ENCODE peak calls at places on chromosomes 11 and 22, in four cellular contexts. One of them, this sample, is unnamed.

GRCh38 chr11:93589347-93589746 is 46.2 kb upstream of the SMCO4 start:
- DNase-seq in body of pancreas: no peak
- DNase-seq in sigmoid colon: no peak
- DNase-seq in uterus: no peak
- DNase-seq in this sample: no peak

GRCh38 chr22:21025763-21026755 is 6.3 kb downstream of the SLC7A4 start:
- DNase-seq in body of pancreas: no peak
- DNase-seq in sigmoid colon: no peak
- DNase-seq in uterus: no peak
- DNase-seq in this sample: no peak

GRCh38 chr11:111045874-111046273 is 199.7 kb upstream of the POU2AF2 start:
- DNase-seq in body of pancreas: no peak
- DNase-seq in sigmoid colon: no peak
- DNase-seq in uterus: no peak
- DNase-seq in this sample: no peak

GRCh38 chr22:39773976-39774539 is 119.5 kb downstream of the ENTHD1 start:
- DNase-seq in body of pancreas: no peak
- DNase-seq in sigmoid colon: no peak
- DNase-seq in uterus: no peak
- DNase-seq in this sample: no peak

GRCh38 chr22:42067706-42068350 is 2.8 kb downstream of the NAGA start:
- DNase-seq in body of pancreas: no peak
- DNase-seq in sigmoid colon: no peak
- DNase-seq in uterus: no peak
- DNase-seq in this sample: no peak

GRCh38 chr22:41841085-41841712 is 8.3 kb downstream of the SREBF2 start:
- DNase-seq in body of pancreas: no peak
- DNase-seq in sigmoid colon: no peak
- DNase-seq in uterus: no peak
- DNase-seq in this sample: peak; percentile 55

GRCh38 chr22:38440747-38441350 is 14.2 kb downstream of the KCNJ4 start:
- DNase-seq in body of pancreas: no peak
- DNase-seq in sigmoid colon: no peak
- DNase-seq in uterus: no peak
- DNase-seq in this sample: no peak

GRCh38 chr11:92848578-92848977 is 120.9 kb upstream of the MTNR1B start:
- DNase-seq in body of pancreas: no peak
- DNase-seq in sigmoid colon: no peak
- DNase-seq in uterus: no peak
- DNase-seq in this sample: no peak

GRCh38 chr11:85941380-85941973 is 86.3 kb downstream of the CCDC83 start:
- DNase-seq in body of pancreas: peak; percentile 57
- DNase-seq in sigmoid colon: peak; percentile 77
- DNase-seq in uterus: peak; percentile 48
- DNase-seq in this sample: peak; percentile 66

GRCh38 chr11:59283825-59284772 is 71.4 kb upstream of the MPEG1 start:
- DNase-seq in body of pancreas: peak; percentile 63
- DNase-seq in sigmoid colon: no peak
- DNase-seq in uterus: peak; percentile 38
- DNase-seq in this sample: peak; percentile 23

GRCh38 chr11:7639643-7640025 is 33.7 kb downstream of the CYB5R2 start:
- DNase-seq in body of pancreas: peak; percentile 25
- DNase-seq in sigmoid colon: no peak
- DNase-seq in uterus: no peak
- DNase-seq in this sample: no peak

GRCh38 chr11:61004037-61004641 is 32.7 kb downstream of the CD6 start:
- DNase-seq in body of pancreas: no peak
- DNase-seq in sigmoid colon: no peak
- DNase-seq in uterus: no peak
- DNase-seq in this sample: no peak

GRCh38 chr22:49947296-49947622 is 13.3 kb upstream of the PIM3 start:
- DNase-seq in body of pancreas: no peak
- DNase-seq in sigmoid colon: no peak
- DNase-seq in uterus: no peak
- DNase-seq in this sample: no peak
- TF ChIP-seq POLR2A in body of pancreas: no peak
- TF ChIP-seq POLR2A in sigmoid colon: no peak
- TF ChIP-seq POLR2A in uterus: no peak
- TF ChIP-seq POLR2A in this sample: no peak

DNA sequence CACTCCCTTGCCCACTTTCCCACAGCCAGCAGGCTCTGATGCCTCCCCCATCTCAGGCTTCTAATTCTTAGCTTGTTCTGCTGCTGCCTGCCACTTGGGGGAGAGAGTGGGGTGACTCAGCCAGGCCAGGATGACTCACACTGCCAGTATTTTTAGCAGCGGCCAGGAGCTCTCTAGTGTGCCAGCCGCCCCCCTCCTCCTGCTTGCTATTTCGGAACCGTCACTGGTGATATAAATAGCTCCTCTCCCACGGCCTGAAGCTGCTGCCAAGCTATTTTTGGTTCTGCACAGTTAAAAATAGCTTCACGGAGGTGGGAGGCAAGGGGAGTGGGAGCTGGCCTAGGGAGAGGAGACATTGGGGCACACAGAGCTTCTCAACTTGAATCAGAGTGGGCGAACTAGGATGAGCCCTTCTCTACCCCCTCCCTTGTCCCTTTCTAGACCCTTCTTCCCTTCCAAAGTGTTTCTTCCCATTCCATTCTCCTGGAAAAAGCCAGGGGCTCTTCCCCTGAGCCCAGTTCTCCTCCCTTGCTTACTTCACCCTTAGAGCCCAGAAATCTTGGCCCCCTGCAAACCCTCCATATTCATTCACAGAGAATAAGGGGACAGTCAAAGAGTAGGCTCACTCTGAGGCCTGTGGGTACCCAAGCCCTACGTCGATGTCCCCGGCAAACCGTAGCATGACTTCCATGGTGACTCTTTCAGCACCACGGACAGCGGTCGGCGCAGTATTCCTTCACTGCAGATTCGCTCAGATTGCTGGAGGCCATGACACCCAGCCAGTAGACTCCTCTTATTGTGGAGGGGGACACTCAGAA is 2.5 kb upstream of the NPAS4 start:
- DNase-seq in body of pancreas: peak; percentile 71
- DNase-seq in sigmoid colon: peak; percentile 97
- DNase-seq in uterus: peak; percentile 93
- DNase-seq in this sample: peak; percentile 45
- H3K4me1 ChIP-seq in body of pancreas: peaks cover 8% of the 10 kb centered on the region
- H3K4me1 ChIP-seq in sigmoid colon: no peaks in the 10 kb centered on the region
- H3K4me1 ChIP-seq in uterus: no peaks in the 10 kb centered on the region
- H3K4me1 ChIP-seq in this sample: peaks cover 8% of the 10 kb centered on the region

GRCh38 chr11:518463-519202 is 11.6 kb upstream of the RNH1 start:
- DNase-seq in body of pancreas: peak; percentile 95
- DNase-seq in sigmoid colon: peak; percentile 98
- DNase-seq in uterus: peak; percentile 94
- DNase-seq in this sample: peak; percentile 75
- TF ChIP-seq POLR2A in body of pancreas: peak; percentile 40
- TF ChIP-seq POLR2A in sigmoid colon: no peak
- TF ChIP-seq POLR2A in uterus: peak; percentile 45
- TF ChIP-seq POLR2A in this sample: peak; percentile 38

GRCh38 chr11:73186294-73186850 is 31.7 kb upstream of the P2RY2 start:
- DNase-seq in body of pancreas: no peak
- DNase-seq in sigmoid colon: peak; percentile 32
- DNase-seq in uterus: no peak
- DNase-seq in this sample: no peak
- H3K4me1 ChIP-seq in body of pancreas: peaks cover 11% of the 10 kb centered on the region
- H3K4me1 ChIP-seq in sigmoid colon: no peaks in the 10 kb centered on the region
- H3K4me1 ChIP-seq in uterus: no peaks in the 10 kb centered on the region
- H3K4me1 ChIP-seq in this sample: no peaks in the 10 kb centered on the region

GRCh38 chr11:104462346-104462745 is 298.4 kb upstream of the PDGFD start:
- DNase-seq in body of pancreas: no peak
- DNase-seq in sigmoid colon: no peak
- DNase-seq in uterus: no peak
- DNase-seq in this sample: no peak

DNA sequence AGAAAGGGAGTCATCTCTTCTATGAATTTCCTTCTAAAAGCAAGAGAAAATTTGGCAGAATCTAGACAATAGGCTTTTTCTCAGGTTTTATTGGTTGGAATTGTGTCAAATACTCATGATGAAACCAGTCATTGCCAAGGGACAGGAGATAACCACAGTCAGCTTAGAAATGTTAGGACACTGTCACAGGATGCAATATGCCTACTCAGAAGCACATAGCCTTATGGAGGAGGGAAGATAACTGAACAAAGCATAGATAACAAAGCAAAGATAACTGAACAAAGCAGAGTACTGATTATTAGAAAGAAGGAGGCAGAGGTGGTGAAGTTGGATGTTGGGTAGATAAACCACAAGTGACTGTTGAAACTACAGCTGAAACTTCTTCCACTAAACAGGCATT is 303.5 kb upstream of the PDGFD start:
- DNase-seq in body of pancreas: no peak
- DNase-seq in sigmoid colon: no peak
- DNase-seq in uterus: no peak
- DNase-seq in this sample: no peak
- TF ChIP-seq POLR2A in body of pancreas: no peak
- TF ChIP-seq POLR2A in sigmoid colon: no peak
- TF ChIP-seq POLR2A in uterus: no peak
- TF ChIP-seq POLR2A in this sample: no peak

DNA sequence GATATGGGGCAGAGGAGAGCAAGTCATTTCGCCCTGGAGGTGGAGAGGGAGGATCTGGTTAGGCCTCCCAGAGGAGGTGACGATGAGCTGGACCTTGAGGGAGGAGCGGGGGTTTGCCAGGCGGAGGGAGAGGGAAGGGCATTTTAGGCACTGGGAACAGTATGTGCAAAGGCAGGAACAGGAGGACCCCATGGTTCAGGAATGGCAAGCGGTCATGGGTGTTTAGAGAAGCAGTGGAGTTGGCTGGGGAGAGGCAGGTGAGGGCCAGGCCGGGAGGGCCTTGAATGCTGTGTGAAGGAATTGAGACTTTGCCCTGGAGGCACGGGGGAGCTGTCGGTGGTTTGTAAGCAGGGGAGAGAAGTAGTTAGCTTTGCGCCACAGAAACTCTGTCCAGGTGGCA is 10.3 kb downstream of the PRDM11 start:
- DNase-seq in body of pancreas: no peak
- DNase-seq in sigmoid colon: peak; percentile 53
- DNase-seq in uterus: no peak
- DNase-seq in this sample: no peak
- H3K4me1 ChIP-seq in body of pancreas: peaks cover 28% of the 10 kb centered on the region
- H3K4me1 ChIP-seq in sigmoid colon: no peaks in the 10 kb centered on the region
- H3K4me1 ChIP-seq in uterus: peaks cover 8% of the 10 kb centered on the region
- H3K4me1 ChIP-seq in this sample: peaks cover 28% of the 10 kb centered on the region

DNA sequence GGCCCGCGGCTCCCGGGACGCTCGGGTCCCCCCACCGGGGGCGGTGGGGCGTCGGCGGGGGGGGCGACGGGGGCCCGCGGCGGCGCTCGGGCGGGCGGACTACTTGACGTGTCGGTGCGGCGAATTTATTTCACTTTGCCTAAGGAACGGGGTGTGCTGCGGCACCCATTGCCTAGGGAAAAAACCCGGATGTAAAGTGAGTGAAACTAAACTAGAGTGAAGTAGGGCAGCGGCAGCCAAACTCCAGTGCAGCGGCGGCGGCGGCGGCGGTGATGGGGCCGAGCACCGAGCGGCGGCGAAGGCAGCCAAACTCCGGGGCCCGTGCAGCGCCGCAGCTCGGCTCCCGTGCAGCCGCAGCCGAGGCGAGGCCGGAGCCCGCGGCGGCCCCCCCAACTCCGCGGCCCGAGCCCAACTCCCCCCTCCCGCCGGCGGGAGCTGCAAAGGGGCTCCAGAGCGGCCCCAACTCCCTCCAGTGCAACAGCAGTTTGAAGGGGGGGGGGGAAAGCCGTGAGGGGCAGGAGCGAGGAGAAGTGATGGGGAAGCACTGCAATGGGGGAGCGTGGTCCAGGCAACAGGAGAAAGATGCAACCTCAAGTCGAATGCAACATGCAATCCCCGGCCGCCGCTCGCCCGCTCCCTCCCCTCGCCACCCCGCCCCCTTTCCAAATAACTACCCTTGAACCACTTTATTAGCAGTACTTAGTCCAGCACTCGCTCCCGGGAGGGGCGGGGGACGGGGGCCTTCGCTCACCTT is 647 bp upstream of the PHF21A start:
- DNase-seq in body of pancreas: peak; percentile 89
- DNase-seq in sigmoid colon: peak; percentile 91
- DNase-seq in uterus: peak; percentile 86
- DNase-seq in this sample: peak; percentile 65
- TF ChIP-seq POLR2A in body of pancreas: peak; percentile 71
- TF ChIP-seq POLR2A in sigmoid colon: no peak
- TF ChIP-seq POLR2A in uterus: peak; percentile 20
- TF ChIP-seq POLR2A in this sample: no peak

GRCh38 chr22:43292633-43293025 is 50.5 kb downstream of the SCUBE1 start:
- DNase-seq in body of pancreas: no peak
- DNase-seq in sigmoid colon: no peak
- DNase-seq in uterus: no peak
- DNase-seq in this sample: no peak
- H3K4me1 ChIP-seq in body of pancreas: no peaks in the 10 kb centered on the region
- H3K4me1 ChIP-seq in sigmoid colon: no peaks in the 10 kb centered on the region
- H3K4me1 ChIP-seq in uterus: no peaks in the 10 kb centered on the region
- H3K4me1 ChIP-seq in this sample: peaks cover 37% of the 10 kb centered on the region